ENCODE peak calls at places on chromosome X, in six cellular contexts. One of them, this sample, is unnamed. For H3K9me3, the result is how much of the 10 kb centered on the place peaks cover.

GRCh38 chrX:151697537-151697936 is 2.3 kb downstream of the PRRG3 start:
- DNase-seq in IMR-90: no peak
- DNase-seq in Panc1: no peak
- DNase-seq in lung: no peak
- DNase-seq in right lobe of liver: no peak
- DNase-seq in heart left ventricle: no peak
- DNase-seq in this sample: no peak

GRCh38 chrX:15674514-15674898 is 9.9 kb upstream of the CLTRN start:
- DNase-seq in IMR-90: peak
- DNase-seq in Panc1: no peak
- DNase-seq in heart left ventricle: peak
- DNase-seq in lung: peak
- DNase-seq in right lobe of liver: peak
- DNase-seq in this sample: peak

GRCh38 chrX:18871161-18871880 is 112.6 kb downstream of the PHKA2 start:
- DNase-seq in right lobe of liver: no peak
- DNase-seq in Panc1: no peak
- DNase-seq in lung: no peak
- DNase-seq in heart left ventricle: no peak
- DNase-seq in IMR-90: no peak
- DNase-seq in this sample: peak

GRCh38 chrX:13506574-13506973 is 62.8 kb upstream of the EGFL6 start:
- DNase-seq in heart left ventricle: peak
- DNase-seq in IMR-90: peak
- DNase-seq in Panc1: no peak
- DNase-seq in lung: peak
- DNase-seq in right lobe of liver: no peak
- DNase-seq in this sample: peak

GRCh38 chrX:13428055-13428786 is 108.4 kb upstream of the ATXN3L start:
- DNase-seq in heart left ventricle: no peak
- DNase-seq in lung: no peak
- DNase-seq in right lobe of liver: no peak
- DNase-seq in Panc1: peak
- DNase-seq in IMR-90: peak
- DNase-seq in this sample: no peak

GRCh38 chrX:2500681-2501151 is at the start of the genes DHRSX and ZBED1:
- DNase-seq in IMR-90: no peak
- DNase-seq in heart left ventricle: peak
- DNase-seq in Panc1: no peak
- DNase-seq in lung: no peak
- DNase-seq in right lobe of liver: peak
- DNase-seq in this sample: peak

GRCh38 chrX:115561605-115562491 is 874 bp downstream of the PLS3 start:
- DNase-seq in right lobe of liver: peak
- DNase-seq in Panc1: no peak
- DNase-seq in heart left ventricle: peak
- DNase-seq in IMR-90: peak
- DNase-seq in lung: peak
- DNase-seq in this sample: peak

GRCh38 chrX:34528081-34528480 is 129.0 kb downstream of the TMEM47 start:
- DNase-seq in lung: no peak
- DNase-seq in heart left ventricle: no peak
- DNase-seq in IMR-90: no peak
- DNase-seq in right lobe of liver: no peak
- DNase-seq in Panc1: no peak
- DNase-seq in this sample: no peak

GRCh38 chrX:73577368-73577767 is 14.4 kb downstream of the CHIC1 start:
- DNase-seq in heart left ventricle: no peak
- DNase-seq in Panc1: no peak
- DNase-seq in IMR-90: peak
- DNase-seq in right lobe of liver: no peak
- DNase-seq in lung: no peak
- DNase-seq in this sample: peak

GRCh38 chrX:15438332-15438731 is 54.1 kb upstream of the VEGFD start:
- DNase-seq in Panc1: no peak
- DNase-seq in lung: no peak
- DNase-seq in IMR-90: no peak
- DNase-seq in right lobe of liver: no peak
- DNase-seq in heart left ventricle: no peak
- DNase-seq in this sample: no peak

GRCh38 chrX:153554519-153555167 is 37.2 kb downstream of the ATP2B3 start:
- DNase-seq in right lobe of liver: peak
- DNase-seq in lung: peak
- DNase-seq in heart left ventricle: peak
- DNase-seq in IMR-90: peak
- DNase-seq in Panc1: peak
- DNase-seq in this sample: peak

GRCh38 chrX:81414630-81415029 is 212.7 kb downstream of the SH3BGRL start:
- DNase-seq in Panc1: no peak
- DNase-seq in right lobe of liver: no peak
- DNase-seq in IMR-90: no peak
- DNase-seq in lung: no peak
- DNase-seq in heart left ventricle: no peak
- DNase-seq in this sample: no peak

GRCh38 chrX:126985960-126986359 is 166.4 kb downstream of the PRR32 start:
- DNase-seq in IMR-90: no peak
- DNase-seq in lung: no peak
- DNase-seq in heart left ventricle: no peak
- DNase-seq in Panc1: no peak
- DNase-seq in right lobe of liver: no peak
- DNase-seq in this sample: no peak

GRCh38 chrX:98380106-98380505 is 1496.4 kb downstream of the RPA4 start:
- DNase-seq in lung: no peak
- DNase-seq in heart left ventricle: no peak
- DNase-seq in right lobe of liver: no peak
- DNase-seq in Panc1: no peak
- DNase-seq in IMR-90: no peak
- DNase-seq in this sample: no peak

GRCh38 chrX:150841466-150842197 is 56.8 kb downstream of the CD99L2 start:
- DNase-seq in IMR-90: peak
- DNase-seq in lung: no peak
- DNase-seq in heart left ventricle: no peak
- DNase-seq in Panc1: no peak
- DNase-seq in right lobe of liver: no peak
- DNase-seq in this sample: no peak

GRCh38 chrX:32483534-32484136 is 727.7 kb downstream of the DMD start:
- DNase-seq in heart left ventricle: no peak
- DNase-seq in Panc1: no peak
- DNase-seq in lung: no peak
- DNase-seq in right lobe of liver: no peak
- DNase-seq in IMR-90: no peak
- DNase-seq in this sample: no peak

GRCh38 chrX:145484740-145485139 is 237.4 kb downstream of the SPANXN1 start:
- DNase-seq in Panc1: no peak
- DNase-seq in right lobe of liver: no peak
- DNase-seq in heart left ventricle: no peak
- DNase-seq in lung: no peak
- DNase-seq in IMR-90: no peak
- DNase-seq in this sample: no peak
- H3K9me3 ChIP-seq in Panc1: under half
- H3K9me3 ChIP-seq in right lobe of liver: under half
- H3K9me3 ChIP-seq in heart left ventricle: under half
- H3K9me3 ChIP-seq in lung: under half
- H3K9me3 ChIP-seq in IMR-90: under half
- H3K9me3 ChIP-seq in this sample: under half

GRCh38 chrX:24395775-24396174 is 35.3 kb downstream of the SUPT20HL1 start:
- DNase-seq in lung: peak
- DNase-seq in heart left ventricle: peak
- DNase-seq in IMR-90: peak
- DNase-seq in Panc1: peak
- DNase-seq in right lobe of liver: no peak
- DNase-seq in this sample: peak
- TF ChIP-seq CTCF in lung: peak
- TF ChIP-seq CTCF in heart left ventricle: peak
- TF ChIP-seq CTCF in IMR-90: peak
- TF ChIP-seq CTCF in Panc1: peak
- TF ChIP-seq CTCF in right lobe of liver: peak
- TF ChIP-seq CTCF in this sample: peak

DNA sequence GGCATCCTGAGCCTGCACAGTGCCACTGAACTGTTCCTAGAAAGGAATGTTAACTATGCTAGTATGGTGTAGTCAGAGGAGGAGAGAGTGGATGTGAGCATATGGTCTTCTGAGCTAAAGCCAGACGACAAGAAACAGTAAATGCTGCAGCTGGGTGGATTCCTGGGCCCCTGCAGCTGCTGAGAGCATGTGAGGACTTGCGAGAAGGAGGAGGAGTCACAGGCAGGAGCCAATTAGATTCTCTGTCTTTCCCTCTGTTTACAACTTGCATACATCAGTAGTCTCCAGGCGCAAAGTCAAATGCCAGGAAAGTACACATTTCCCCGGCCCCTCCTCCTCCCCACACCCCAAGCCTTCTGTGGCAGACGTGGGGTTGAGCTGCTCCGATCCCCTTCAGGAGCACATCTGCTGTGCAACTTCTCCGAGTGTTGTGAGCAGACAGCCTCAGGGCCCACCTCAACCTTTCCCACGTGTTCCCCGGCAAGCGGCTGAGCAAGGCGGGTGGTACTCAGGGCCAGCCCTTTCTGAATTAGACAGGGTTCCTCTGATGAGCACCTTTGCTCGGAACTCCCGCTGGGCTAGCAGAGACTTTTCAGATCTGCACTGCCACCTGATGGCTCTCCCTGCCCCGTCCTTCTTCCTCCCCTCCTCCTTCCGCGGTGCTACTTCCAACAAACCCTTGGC is 108.7 kb upstream of the ATP6AP2 start:
- DNase-seq in IMR-90: peak
- DNase-seq in heart left ventricle: peak
- DNase-seq in right lobe of liver: no peak
- DNase-seq in Panc1: no peak
- DNase-seq in lung: peak
- DNase-seq in this sample: peak
- H3K4me3 ChIP-seq in IMR-90: no peak
- H3K4me3 ChIP-seq in heart left ventricle: no peak
- H3K4me3 ChIP-seq in right lobe of liver: no peak
- H3K4me3 ChIP-seq in Panc1: no peak
- H3K4me3 ChIP-seq in lung: no peak
- H3K4me3 ChIP-seq in this sample: no peak

DNA sequence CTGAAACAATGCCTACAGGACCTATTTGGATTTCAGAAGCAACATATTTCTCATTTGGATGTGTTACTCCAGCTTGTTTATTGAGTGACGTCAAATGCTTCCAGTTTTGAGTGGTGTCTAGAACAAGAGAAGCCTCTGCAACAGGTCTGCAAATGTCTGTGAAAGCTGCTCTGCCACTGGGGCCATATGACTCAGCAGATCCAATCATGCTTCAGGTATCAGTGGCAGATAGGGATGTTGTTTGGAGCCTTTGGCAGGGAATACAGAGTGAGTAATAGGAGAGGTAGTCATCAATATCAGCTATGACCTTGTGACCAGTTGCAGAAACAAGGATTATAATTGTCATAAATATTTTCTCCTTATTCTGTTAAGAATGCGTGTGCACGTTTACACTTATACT is 141.1 kb upstream of the ZXDA start:
- DNase-seq in lung: no peak
- DNase-seq in heart left ventricle: no peak
- DNase-seq in IMR-90: no peak
- DNase-seq in right lobe of liver: no peak
- DNase-seq in Panc1: no peak
- DNase-seq in this sample: no peak
- H3K9me3 ChIP-seq in lung: under half
- H3K9me3 ChIP-seq in heart left ventricle: under half
- H3K9me3 ChIP-seq in IMR-90: under half
- H3K9me3 ChIP-seq in right lobe of liver: under half
- H3K9me3 ChIP-seq in Panc1: under half
- H3K9me3 ChIP-seq in this sample: under half